ENCODE peak calls at places on chromosomes 2 and 18, in six cellular contexts. P is CD8-positive, alpha-beta memory T cell; E is foreskin fibroblast; D is tibial nerve; G is IMR-90; A is heart left ventricle. U is an unnamed sample.

GRCh38 chr2:215833531-215834162 is 179.7 kb downstream of the MREG start:
- DNase-seq in A (no peak), D (no peak), G (peak; percentile 87), E (peak; percentile 68), P (no peak), U (peak; percentile 69)

GRCh38 chr2:203718087-203718486 is 11.6 kb downstream of the CD28 start:
- DNase-seq in D (no peak), P (peak; percentile 49), A (peak; percentile 10), E (no peak), G (peak; percentile 2), U (no peak)

GRCh38 chr2:217868911-217869334 is 133.9 kb downstream of the TNS1 start:
- DNase-seq in G (peak; percentile 65), P (no peak), A (no peak), D (no peak), E (peak; percentile 60), U (no peak)

GRCh38 chr2:75646583-75647425 is at the start of gene MRPL19:
- DNase-seq in P (peak; percentile 64), D (peak; percentile 83), G (peak; percentile 93), A (peak; percentile 92), E (peak; percentile 95), U (peak; percentile 94)

GRCh38 chr2:3146772-3147640 is 230.6 kb downstream of the EIPR1 start:
- DNase-seq in A (no peak), E (no peak), G (no peak), D (no peak), P (no peak), U (no peak)

GRCh38 chr2:58710795-58711279 is 469.7 kb upstream of the FANCL start:
- DNase-seq in P (no peak), E (peak; percentile 11), D (no peak), G (no peak), A (no peak), U (no peak)

GRCh38 chr2:227177592-227178336 is 13.3 kb downstream of the COL4A3 start:
- DNase-seq in A (no peak), P (no peak), D (no peak), E (no peak), G (no peak), U (no peak)

GRCh38 chr2:106575955-106576354 is 88.8 kb downstream of the CD8B2 start:
- DNase-seq in G (peak; percentile 56), P (no peak), E (peak; percentile 4), A (peak; percentile 53), D (no peak), U (peak; percentile 14)

GRCh38 chr2:237509905-237510304 is 22.9 kb downstream of the MLPH start:
- DNase-seq in G (no peak), E (no peak), A (no peak), D (no peak), P (no peak), U (no peak)

GRCh38 chr2:233247116-233247515 is 4.4 kb upstream of the ATG16L1 start:
- DNase-seq in G (no peak), D (no peak), A (no peak), E (no peak), P (no peak), U (no peak)

GRCh38 chr2:73981081-73981968 is 3.4 kb upstream of the TET3 start:
- DNase-seq in P (no peak), E (peak; percentile 75), D (no peak), G (no peak), A (no peak), U (peak; percentile 64)

GRCh38 chr2:239035361-239035814 is 187.5 kb downstream of the TWIST2 start:
- DNase-seq in E (peak; percentile 60), P (peak; percentile 53), G (no peak), D (peak; percentile 57), A (peak; percentile 36), U (no peak)

GRCh38 chr18:79919089-79919488 is 32.4 kb downstream of the SLC66A2 start:
- DNase-seq in E (no peak), P (no peak), A (no peak), D (no peak), G (no peak), U (no peak)

GRCh38 chr2:224650815-224651439 is 65.2 kb downstream of the CCDC195 start:
- DNase-seq in A (no peak), D (peak; percentile 65), P (no peak), G (peak; percentile 56), E (peak; percentile 73), U (peak; percentile 68)

GRCh38 chr18:51194604-51195003 is 2.9 kb downstream of the MEX3C start:
- DNase-seq in A (no peak), G (no peak), D (no peak), P (no peak), E (peak; percentile 5), U (no peak)

GRCh38 chr2:9263388-9263787 is 56.8 kb downstream of the ASAP2 start:
- DNase-seq in P (no peak), A (peak; percentile 48), G (no peak), E (no peak), D (no peak), U (no peak)

GRCh38 chr2:55168221-55169154 is 63.6 kb downstream of the CLHC1 start:
- DNase-seq in A (peak; percentile 42), E (peak; percentile 88), G (peak; percentile 85), P (peak; percentile 6), D (peak; percentile 80), U (peak; percentile 76)

GRCh38 chr18:623760-624620 is 27.2 kb downstream of the CLUL1 start:
- DNase-seq in E (peak; percentile 89), G (peak; percentile 78), A (peak; percentile 40), D (peak; percentile 85), P (peak; percentile 31), U (peak; percentile 84)

GRCh38 chr18:54551590-54551989 is 39.5 kb upstream of the DYNAP start:
- DNase-seq in E (no peak), D (no peak), A (no peak), P (no peak), G (no peak), U (no peak)

GRCh38 chr2:67036446-67036845 is 360.7 kb upstream of the ETAA1 start:
- DNase-seq in E (peak; percentile 13), P (no peak), G (peak; percentile 36), A (no peak), D (no peak), U (peak; percentile 24)

GRCh38 chr2:231604101-231604684 is 11.5 kb downstream of the TEX44 start:
- DNase-seq in A (peak; percentile 47), D (peak; percentile 40), E (no peak), P (no peak), G (no peak), U (peak; percentile 29)

GRCh38 chr18:23943903-23944624 is 70.5 kb upstream of the TTC39C start:
- DNase-seq in D (no peak), A (no peak), P (no peak), E (peak; percentile 82), G (peak; percentile 90), U (no peak)

GRCh38 chr2:223674998-223675609 is 72.9 kb upstream of the SCG2 start:
- DNase-seq in G (peak; percentile 54), A (no peak), D (peak; percentile 13), P (no peak), E (peak; percentile 70), U (peak; percentile 51)

GRCh38 chr2:129827251-129827894 is 152.1 kb upstream of the RAB6C start:
- DNase-seq in P (no peak), G (no peak), E (no peak), A (no peak), D (no peak), U (no peak)

GRCh38 chr18:55546873-55547704 is 40.9 kb downstream of the TCF4 start:
- DNase-seq in D (peak; percentile 20), G (peak; percentile 82), P (no peak), A (peak; percentile 29), E (peak; percentile 70), U (peak; percentile 30)

GRCh38 chr2:79717364-79718007 is 204.6 kb downstream of the CTNNA2 start:
- DNase-seq in G (peak; percentile 83), D (no peak), P (no peak), E (peak; percentile 3), A (no peak), U (no peak)

DNA sequence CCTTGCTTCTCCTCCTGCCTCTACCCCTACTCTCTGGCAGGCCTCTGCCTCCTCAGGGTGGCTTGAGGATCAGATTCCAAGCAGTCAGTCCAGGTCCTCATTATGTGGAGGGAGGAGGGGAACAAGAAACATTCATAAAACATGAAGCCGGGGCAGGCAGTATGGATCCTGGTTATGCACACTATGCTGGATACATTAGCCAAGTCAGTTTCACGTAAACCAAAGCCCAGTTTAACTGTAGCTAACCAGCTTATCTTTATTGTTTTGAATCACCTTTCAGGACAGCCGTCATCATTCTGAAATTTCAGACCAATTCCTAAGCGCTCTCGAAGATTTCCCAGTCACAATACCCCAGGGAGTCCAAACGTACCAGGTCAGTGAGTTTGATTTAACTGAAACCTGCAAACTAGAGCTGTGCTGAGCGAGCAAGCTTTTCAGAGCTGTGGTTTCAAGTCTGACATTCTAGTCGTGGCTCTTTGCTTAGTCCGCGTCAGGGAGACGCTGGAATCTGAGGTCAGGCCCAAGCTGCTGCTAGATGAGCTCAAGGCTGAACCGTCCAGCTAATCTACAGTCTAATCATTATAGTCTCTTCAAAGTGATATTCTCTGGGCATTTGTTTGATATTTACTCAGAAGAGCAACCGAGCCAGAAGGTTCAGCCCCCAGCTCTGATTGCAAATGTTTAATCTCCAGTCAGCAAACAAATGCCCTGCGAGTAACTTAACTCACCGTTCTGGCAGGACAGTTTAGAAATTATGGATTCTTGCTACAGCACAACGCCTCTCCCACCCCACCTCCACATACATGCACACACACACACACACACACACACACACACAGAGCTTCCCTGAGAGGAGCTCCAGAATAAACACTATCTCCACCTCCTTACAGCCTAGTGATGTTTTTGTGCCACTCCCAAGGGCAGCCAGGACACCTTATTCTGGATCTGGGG is 63.8 kb upstream of the BZW1 start:
- DNase-seq in P (no peak), A (no peak), E (peak; percentile 74), D (no peak), G (peak; percentile 97), U (no peak)
- H3K4me3 ChIP-seq in P (no peak overlapping the region), A (no peak overlapping the region), E (no peak overlapping the region), D (no peak overlapping the region), G (peak overlapping the region; percentile 18), U (no peak overlapping the region)

DNA sequence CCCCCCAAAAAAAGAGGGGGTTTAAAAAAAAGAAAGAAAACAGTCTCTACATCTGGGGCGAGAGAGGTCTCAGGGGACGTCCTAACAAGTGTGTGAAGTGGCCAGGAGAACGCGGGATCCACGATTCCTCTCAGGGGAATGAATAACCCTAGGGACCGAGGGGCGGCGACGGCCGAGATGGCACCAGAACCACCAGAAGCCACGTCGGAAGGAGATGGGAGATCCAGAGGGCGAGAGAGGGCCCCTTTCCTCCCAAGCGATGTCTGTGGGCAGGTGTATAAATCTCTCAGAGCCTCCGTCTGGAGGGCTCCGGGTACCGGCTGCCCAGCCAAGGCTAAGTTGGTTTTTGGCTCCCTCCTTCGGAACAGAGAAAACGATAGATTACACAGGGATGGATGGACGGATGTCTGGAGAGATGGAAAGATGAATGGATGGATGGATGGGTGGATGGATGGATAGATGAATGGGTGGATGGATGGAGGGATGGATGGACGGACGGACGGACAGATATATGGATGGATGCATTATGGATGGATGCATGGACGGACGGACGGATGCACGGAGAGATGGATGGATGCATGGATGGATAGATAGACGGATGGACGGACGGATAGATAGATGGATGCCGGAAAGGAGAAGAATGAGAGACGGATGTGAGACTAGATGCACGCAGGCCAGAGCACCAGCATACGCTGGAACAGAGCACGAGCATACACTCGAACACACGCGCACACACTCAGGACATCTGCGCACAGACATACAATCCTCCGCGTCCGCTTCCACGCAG is 1.6 kb downstream of the EPHA4 start:
- DNase-seq in G (peak; percentile 31), P (no peak), D (no peak), A (peak; percentile 23), E (peak; percentile 75), U (peak; percentile 55)
- H3K4me3 ChIP-seq in G (peak overlapping the region; percentile 92), P (peak overlapping the region; percentile 58), D (peak overlapping the region; percentile 42), A (peak overlapping the region; percentile 77), E (peak overlapping the region; percentile 87), U (peak overlapping the region; percentile 88)

GRCh38 chr2:176139170-176139611 is 9.7 kb downstream of the HOXD8 start:
- DNase-seq in D (no peak), G (no peak), P (no peak), A (no peak), E (no peak), U (no peak)
- H3K4me3 ChIP-seq in D (peak overlapping the region; percentile 8), G (no peak overlapping the region), P (no peak overlapping the region), A (no peak overlapping the region), E (no peak overlapping the region), U (no peak overlapping the region)

GRCh38 chr2:150169230-150169629 is 318.2 kb downstream of the RND3 start:
- DNase-seq in A (peak; percentile 13), P (no peak), D (peak; percentile 10), G (peak; percentile 54), E (peak; percentile 78), U (peak; percentile 29)
- H3K4me3 ChIP-seq in A (no peak overlapping the region), P (no peak overlapping the region), D (no peak overlapping the region), G (no peak overlapping the region), E (no peak overlapping the region), U (no peak overlapping the region)